ENCODE peak calls at places on chromosomes 12 and 14, in eight cellular contexts. H is prostate gland, U is stomach, T is SK-N-MC, I is endothelial cell of umbilical vein, M is HCT116, B is sigmoid colon, Q is GM12878. X is an unnamed sample. For H3K9me3, the result is how much of the 10 kb centered on the place peaks cover.

GRCh38 chr14:106831322-106831720 is 1304.9 kb downstream of the TMEM121 start:
- DNase-seq in Q (no peak), U (no peak), T (no peak), H (no peak), I (no peak), M (no peak), B (no peak), X (peak)

GRCh38 chr14:36295642-36296627 is 24.5 kb downstream of the MBIP start:
- DNase-seq in B (no peak), T (no peak), I (no peak), H (no peak), U (no peak), Q (no peak), M (no peak), X (no peak)

GRCh38 chr14:70188608-70189540 is at the start of gene SLC8A3:
- DNase-seq in B (no peak), M (no peak), U (peak), Q (no peak), T (no peak), H (peak), I (peak), X (peak)

GRCh38 chr12:124864326-124864752 is 675 bp upstream of the SCARB1 start:
- DNase-seq in Q (no peak), T (no peak), H (no peak), I (no peak), U (no peak), M (no peak), B (no peak), X (no peak)

GRCh38 chr12:54136844-54137580 is 51.8 kb downstream of the SMUG1 start:
- DNase-seq in I (no peak), H (no peak), T (no peak), M (no peak), Q (no peak), U (no peak), B (no peak), X (no peak)

GRCh38 chr14:50804181-50804721 is 26.7 kb downstream of the NIN start:
- DNase-seq in I (peak), U (no peak), B (no peak), H (no peak), Q (no peak), M (no peak), T (no peak), X (no peak)

GRCh38 chr14:35760143-35760542 is 49.0 kb downstream of the RALGAPA1 start:
- DNase-seq in I (no peak), T (no peak), H (no peak), U (no peak), Q (no peak), M (no peak), B (no peak), X (no peak)

GRCh38 chr12:79547735-79548347 is 142.9 kb downstream of the PAWR start:
- DNase-seq in Q (peak), M (peak), U (no peak), T (no peak), I (peak), B (no peak), H (peak), X (no peak)

GRCh38 chr12:8779862-8780261 is 42.6 kb upstream of the A2ML1 start:
- DNase-seq in U (no peak), I (no peak), Q (no peak), M (no peak), H (no peak), T (no peak), B (no peak), X (no peak)

GRCh38 chr12:62517887-62518286 is 51.3 kb downstream of the MON2 start:
- DNase-seq in H (no peak), Q (no peak), T (no peak), I (no peak), U (no peak), M (no peak), B (no peak), X (no peak)

GRCh38 chr12:105948331-105948730 is 190.4 kb downstream of the NUAK1 start:
- DNase-seq in T (no peak), I (no peak), U (no peak), Q (no peak), M (no peak), B (no peak), H (no peak), X (no peak)

GRCh38 chr12:50751921-50752721 is 11.8 kb upstream of the ATF1 start:
- DNase-seq in M (no peak), T (no peak), H (no peak), U (no peak), I (no peak), B (no peak), Q (no peak), X (no peak)

GRCh38 chr12:46650688-46651087 is 175.1 kb downstream of the SLC38A4 start:
- DNase-seq in Q (no peak), T (no peak), I (no peak), M (no peak), U (no peak), H (no peak), B (no peak), X (no peak)

GRCh38 chr12:31682136-31682962 is 22.9 kb downstream of the ETFBKMT start:
- DNase-seq in U (peak), M (peak), I (peak), H (peak), B (no peak), T (peak), Q (peak), X (no peak)

GRCh38 chr12:42698213-42698612 is 108.7 kb upstream of the PRICKLE1 start:
- DNase-seq in Q (no peak), T (no peak), H (no peak), M (no peak), U (no peak), B (peak), I (no peak), X (no peak)

GRCh38 chr14:49946320-49947141 is 53.6 kb downstream of the ARF6 start:
- DNase-seq in H (peak), M (no peak), I (peak), T (peak), B (no peak), Q (no peak), U (peak), X (no peak)

GRCh38 chr12:76883826-76884225 is 5.0 kb upstream of the CSRP2 start:
- DNase-seq in T (no peak), U (no peak), I (no peak), Q (no peak), B (no peak), H (no peak), M (no peak), X (no peak)

GRCh38 chr14:60722836-60723217 is 1.3 kb downstream of the SIX4 start:
- DNase-seq in M (no peak), U (no peak), H (peak), Q (no peak), B (no peak), T (no peak), I (peak), X (peak)

GRCh38 chr14:71711619-71712018 is 220.6 kb upstream of the RGS6 start:
- DNase-seq in M (no peak), H (no peak), B (no peak), T (peak), U (no peak), Q (no peak), I (peak), X (no peak)

GRCh38 chr14:90758959-90759358 is 57.3 kb downstream of the TTC7B start:
- DNase-seq in M (no peak), T (no peak), B (peak), H (peak), U (peak), Q (no peak), I (peak), X (peak)

GRCh38 chr14:57760891-57761290 is 105.0 kb downstream of the SLC35F4 start:
- DNase-seq in U (no peak), H (no peak), T (no peak), Q (no peak), M (no peak), I (no peak), B (no peak), X (no peak)

GRCh38 chr14:65349100-65349499 is 63.4 kb upstream of the FUT8 start:
- DNase-seq in B (no peak), U (no peak), I (no peak), M (no peak), T (no peak), Q (no peak), H (no peak), X (no peak)

GRCh38 chr12:79841248-79841877 is 93.5 kb downstream of the PPP1R12A start:
- DNase-seq in I (peak), M (no peak), U (no peak), H (no peak), Q (no peak), T (no peak), B (no peak), X (no peak)

GRCh38 chr12:10722502-10722904 is 620 bp downstream of the YBX3 start:
- DNase-seq in I (no peak), M (no peak), B (peak), U (peak), Q (no peak), T (no peak), H (no peak), X (peak)

GRCh38 chr12:2800046-2800570 is 5.3 kb downstream of the FKBP4 start:
- DNase-seq in M (no peak), Q (no peak), I (no peak), H (peak), U (peak), T (no peak), B (no peak), X (no peak)

GRCh38 chr12:58503731-58504520 is 416.4 kb downstream of the LRIG3 start:
- DNase-seq in Q (no peak), H (no peak), B (no peak), M (no peak), U (no peak), T (no peak), I (no peak), X (no peak)

GRCh38 chr14:92513204-92513965 is at the start of gene RIN3:
- DNase-seq in B (peak), Q (no peak), T (no peak), U (no peak), I (peak), M (no peak), H (no peak), X (peak)

GRCh38 chr14:90419200-90419599 is 22.4 kb downstream of the CALM1 start:
- DNase-seq in Q (no peak), U (peak), B (peak), T (no peak), M (peak), H (peak), I (peak), X (peak)

GRCh38 chr12:87676726-87677125 is 352.5 kb downstream of the C12orf50 start:
- DNase-seq in M (no peak), U (no peak), T (no peak), Q (no peak), I (no peak), B (no peak), H (no peak), X (no peak)

GRCh38 chr14:89891055-89891454 is 63.5 kb downstream of the EFCAB11 start:
- DNase-seq in U (no peak), H (no peak), B (no peak), T (no peak), I (no peak), M (no peak), Q (no peak), X (no peak)

GRCh38 chr12:47763481-47764344 is 5.0 kb upstream of the RAPGEF3 start:
- DNase-seq in Q (no peak), H (no peak), I (no peak), M (no peak), B (no peak), U (no peak), T (no peak), X (no peak)

GRCh38 chr12:131600160-131600532 is 110.7 kb upstream of the SFSWAP start:
- DNase-seq in I (no peak), B (no peak), M (no peak), Q (no peak), T (no peak), H (no peak), U (no peak), X (no peak)

GRCh38 chr12:109134186-109134917 is 18.0 kb downstream of the ACACB start:
- DNase-seq in U (peak), I (no peak), M (peak), T (no peak), B (peak), Q (no peak), H (no peak), X (no peak)

GRCh38 chr14:82080319-82080718 is 546.7 kb upstream of the SEL1L start:
- DNase-seq in U (no peak), M (no peak), T (no peak), I (no peak), B (no peak), H (no peak), Q (no peak), X (no peak)

GRCh38 chr12:114407034-114407420 is 1.1 kb upstream of the TBX5 start:
- DNase-seq in B (no peak), I (no peak), M (no peak), T (no peak), Q (no peak), H (no peak), U (no peak), X (no peak)

GRCh38 chr12:59087077-59087673 is 166.9 kb upstream of the LRIG3 start:
- DNase-seq in T (no peak), I (peak), B (no peak), Q (no peak), M (peak), U (no peak), H (no peak), X (no peak)

GRCh38 chr12:80821513-80822000 is 104.8 kb downstream of the MYF5 start:
- DNase-seq in T (no peak), M (no peak), U (no peak), Q (no peak), H (no peak), B (no peak), I (no peak), X (no peak)

GRCh38 chr12:61694214-61694613 is 566.0 kb upstream of the USP15 start:
- DNase-seq in U (no peak), H (no peak), Q (no peak), I (no peak), T (no peak), M (no peak), B (no peak), X (peak)

GRCh38 chr12:27859648-27860047 is 79.6 kb upstream of the MANSC4 start:
- DNase-seq in I (no peak), Q (no peak), H (no peak), M (no peak), U (no peak), B (no peak), T (no peak), X (no peak)

GRCh38 chr14:34361504-34362011 is 100.5 kb downstream of the SPTSSA start:
- DNase-seq in Q (no peak), U (no peak), I (no peak), H (peak), T (no peak), B (no peak), M (no peak), X (no peak)

GRCh38 chr14:34355584-34356266 is 106.3 kb downstream of the SPTSSA start:
- DNase-seq in T (peak), B (no peak), I (peak), M (no peak), U (no peak), Q (no peak), H (no peak), X (no peak)

GRCh38 chr14:34354556-34354955 is 107.5 kb downstream of the SPTSSA start:
- DNase-seq in Q (no peak), I (no peak), H (no peak), M (no peak), T (no peak), U (no peak), B (no peak), X (no peak)

GRCh38 chr14:34359423-34360120 is 102.5 kb downstream of the SPTSSA start:
- DNase-seq in I (no peak), H (no peak), B (no peak), T (no peak), U (no peak), M (no peak), Q (no peak), X (no peak)

GRCh38 chr14:34356267-34356660 is 105.8 kb downstream of the SPTSSA start:
- DNase-seq in I (no peak), Q (no peak), T (peak), M (no peak), U (no peak), B (no peak), H (no peak), X (no peak)
- TF ChIP-seq POLR2AphosphoS5 in I (no peak), Q (no peak), T (no peak), M (no peak), U (no peak), B (no peak), H (no peak), X (no peak)

GRCh38 chr14:103492156-103492555 is 30.5 kb downstream of the CKB start:
- DNase-seq in H (no peak), Q (no peak), T (no peak), B (no peak), U (no peak), M (no peak), I (no peak), X (no peak)

GRCh38 chr14:103488071-103488470 is 34.6 kb downstream of the CKB start:
- DNase-seq in B (no peak), I (no peak), Q (no peak), U (no peak), M (no peak), T (no peak), H (no peak), X (no peak)

GRCh38 chr14:103492572-103492971 is 30.1 kb downstream of the CKB start:
- DNase-seq in T (no peak), I (no peak), H (no peak), B (no peak), M (no peak), Q (no peak), U (no peak), X (no peak)

GRCh38 chr14:103488960-103489359 is 33.7 kb downstream of the CKB start:
- DNase-seq in M (no peak), I (no peak), U (no peak), B (no peak), T (no peak), Q (no peak), H (no peak), X (no peak)

GRCh38 chr14:103491691-103492090 is 30.9 kb downstream of the CKB start:
- DNase-seq in H (no peak), Q (no peak), B (no peak), T (no peak), M (no peak), U (no peak), I (no peak), X (no peak)
- H3K4me3 ChIP-seq in H (no peak), Q (no peak), B (no peak), T (no peak), M (no peak), U (no peak), I (no peak), X (no peak)

DNA sequence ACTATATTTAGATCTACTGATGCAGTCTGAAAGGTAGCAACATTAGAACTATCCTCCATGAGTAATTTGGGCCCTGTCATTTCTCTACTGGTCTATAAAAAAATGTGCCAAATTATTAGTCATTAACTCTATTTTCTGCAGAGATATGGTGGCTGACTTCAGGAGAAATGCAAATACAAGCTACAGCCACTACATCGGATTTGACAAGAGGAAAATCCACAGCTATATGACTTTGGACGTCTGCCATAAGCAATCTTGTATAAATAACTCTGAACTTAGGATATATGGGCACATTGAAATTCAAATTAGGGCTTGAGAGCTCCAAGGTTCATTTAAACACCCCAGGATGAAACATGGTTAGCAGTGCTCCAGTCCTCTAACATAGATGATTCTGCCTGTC is 983.0 kb upstream of the LRFN5 start:
- DNase-seq in B (no peak), Q (no peak), T (peak), I (no peak), U (no peak), M (no peak), H (no peak), X (no peak)
- H3K9me3 ChIP-seq in B (under half), Q (under half), T (under half), I (under half), U (under half), M (under half), H (under half), X (under half)

DNA sequence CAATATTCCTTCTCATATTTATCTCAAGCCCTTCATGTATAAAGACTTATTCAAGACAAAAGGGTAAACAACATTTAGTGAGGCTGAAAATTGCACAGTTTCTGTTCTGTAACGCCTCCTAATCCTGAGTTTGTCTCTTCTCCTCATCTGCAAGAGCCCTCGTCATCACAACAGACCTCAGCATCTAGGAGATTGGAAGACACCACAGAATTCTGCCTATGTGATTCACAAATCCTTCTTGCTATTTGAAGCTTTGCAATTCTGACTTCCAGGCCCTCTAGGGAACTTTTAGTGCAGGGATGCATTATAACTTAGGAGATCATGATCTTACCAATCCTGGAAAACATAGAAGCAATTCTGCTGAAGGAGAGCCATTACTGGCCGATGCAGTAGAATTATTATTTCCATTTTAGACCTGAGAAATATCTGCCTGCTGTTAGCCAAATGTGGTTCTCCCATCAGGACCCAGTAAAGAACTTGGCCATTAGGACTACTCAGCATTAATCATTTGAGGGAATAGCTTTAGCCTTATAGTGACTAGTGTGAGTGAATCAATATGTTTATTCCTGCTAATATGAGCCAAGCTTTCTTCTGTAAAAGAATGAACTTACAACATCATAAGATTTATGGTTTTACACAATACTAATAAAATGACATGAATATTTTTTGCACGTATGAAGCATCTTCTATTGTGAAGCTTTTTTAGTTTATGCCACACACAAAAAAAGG is 119.5 kb downstream of the ANO4 start:
- DNase-seq in Q (no peak), H (no peak), I (no peak), U (no peak), M (no peak), T (no peak), B (no peak), X (no peak)
- TF ChIP-seq POLR2AphosphoS5 in Q (no peak), H (no peak), I (no peak), U (no peak), M (no peak), T (no peak), B (no peak), X (no peak)

DNA sequence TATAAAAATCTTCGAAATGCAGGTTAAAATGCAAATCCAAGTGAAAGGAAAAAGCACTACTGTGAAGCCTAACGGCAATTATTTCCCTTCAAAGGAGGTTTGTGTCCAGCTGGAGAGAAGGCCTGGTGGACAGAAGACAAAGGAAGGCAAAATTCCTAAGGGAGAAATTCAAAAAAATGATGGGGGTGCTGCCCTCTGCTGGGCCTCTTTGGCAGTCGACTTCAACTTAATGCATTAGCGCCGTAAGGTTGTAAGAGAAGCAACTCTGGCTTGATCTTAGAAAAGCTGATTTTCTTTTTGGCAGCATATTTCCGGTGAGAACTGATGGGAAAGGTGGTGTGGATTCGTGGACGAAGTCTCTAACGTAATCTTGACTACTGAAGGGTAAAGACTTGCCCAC is 34.3 kb upstream of the CHFR start:
- DNase-seq in Q (no peak), M (peak), I (no peak), B (no peak), T (no peak), U (no peak), H (no peak), X (no peak)
- H3K4me3 ChIP-seq in Q (no peak), M (no peak), I (no peak), B (no peak), T (no peak), U (no peak), H (no peak), X (no peak)

GRCh38 chr12:100842156-100842555 is 47.6 kb downstream of the ANO4 start:
- DNase-seq in I (peak), Q (no peak), T (no peak), B (no peak), U (no peak), M (no peak), H (no peak), X (no peak)

GRCh38 chr12:100845095-100845494 is 50.5 kb downstream of the ANO4 start:
- DNase-seq in Q (no peak), T (no peak), I (peak), M (peak), U (no peak), H (no peak), B (no peak), X (no peak)

GRCh38 chr12:100843061-100843460 is 48.5 kb downstream of the ANO4 start:
- DNase-seq in Q (no peak), H (no peak), T (no peak), M (no peak), B (no peak), I (no peak), U (no peak), X (no peak)

GRCh38 chr12:100840748-100841147 is 46.2 kb downstream of the ANO4 start:
- DNase-seq in B (no peak), H (no peak), U (no peak), T (no peak), Q (no peak), I (no peak), M (no peak), X (no peak)
- H3K9me3 ChIP-seq in B (under half), H (under half), U (under half), T (under half), Q (under half), I (under half), M (under half), X (under half)